ENCODE peak calls at places on chromosomes 11 and 22, in five cellular contexts. D is hepatocyte, P is MM.1S, X is GM23248, H is A549. W is an unnamed sample.

GRCh38 chr22:47221840-47222615 is 459.6 kb downstream of the TBC1D22A start:
- DNase-seq in D (no peak), P (no peak), X (no peak), H (no peak), W (peak; percentile 62)

GRCh38 chr11:106088896-106089295 is 11.4 kb downstream of the AASDHPPT start:
- DNase-seq in X (peak; percentile 17), D (no peak), H (no peak), P (no peak), W (no peak)

GRCh38 chr22:38718414-38718813 is 12.7 kb downstream of the GTPBP1 start:
- DNase-seq in H (peak; percentile 84), D (peak; percentile 86), P (no peak), X (peak; percentile 96), W (peak; percentile 45)

GRCh38 chr11:122267602-122268001 is 151.6 kb upstream of the BLID start:
- DNase-seq in X (peak; percentile 87), H (no peak), P (no peak), D (no peak), W (peak; percentile 21)

GRCh38 chr11:65576232-65576866 is 496 bp downstream of the EHBP1L1 start:
- DNase-seq in D (no peak), P (peak; percentile 19), X (peak; percentile 41), H (no peak), W (no peak)

GRCh38 chr22:31083377-31083768 is 2.3 kb downstream of the SMTN start:
- DNase-seq in P (no peak), D (no peak), X (no peak), H (no peak), W (peak; percentile 7)

GRCh38 chr11:61004037-61004641 is 32.7 kb downstream of the CD6 start:
- DNase-seq in D (peak; percentile 36), H (no peak), X (no peak), P (no peak), W (no peak)

GRCh38 chr11:14376920-14377319 is 17.9 kb upstream of the RRAS2 start:
- DNase-seq in D (peak; percentile 21), P (no peak), X (no peak), H (no peak), W (no peak)

GRCh38 chr11:11218287-11218986 is 134.6 kb downstream of the CSNK2A3 start:
- DNase-seq in X (no peak), D (peak; percentile 31), P (peak; percentile 68), H (no peak), W (no peak)

GRCh38 chr11:33997473-33998347 is 53.8 kb upstream of the CAPRIN1 start:
- DNase-seq in D (no peak), H (no peak), P (no peak), X (peak; percentile 12), W (peak; percentile 33)

GRCh38 chr22:46673677-46674236 is 53.6 kb downstream of the GRAMD4 start:
- DNase-seq in D (no peak), P (no peak), X (no peak), H (no peak), W (no peak)

GRCh38 chr11:93082900-93083299 is 113.4 kb downstream of the MTNR1B start:
- DNase-seq in H (no peak), P (no peak), X (no peak), D (no peak), W (no peak)

GRCh38 chr11:126538071-126538470 is 182.6 kb downstream of the ST3GAL4 start:
- DNase-seq in D (no peak), X (no peak), H (no peak), P (no peak), W (no peak)

GRCh38 chr11:22192289-22192641 is 620 bp upstream of the ANO5 start:
- DNase-seq in H (peak; percentile 66), D (peak; percentile 52), X (no peak), P (peak; percentile 14), W (peak; percentile 52)

GRCh38 chr11:12845739-12846358 is 163.3 kb upstream of the RASSF10 start:
- DNase-seq in X (peak; percentile 69), P (peak; percentile 48), H (no peak), D (peak; percentile 78), W (peak; percentile 70)

GRCh38 chr22:23518381-23519187 is 61.5 kb downstream of the IGLL1 start:
- DNase-seq in H (no peak), D (no peak), P (no peak), X (no peak), W (peak; percentile 61)

GRCh38 chr11:15923169-15923568 is 433.2 kb downstream of the SOX6 start:
- DNase-seq in P (no peak), D (no peak), H (no peak), X (no peak), W (peak; percentile 44)

GRCh38 chr11:63917685-63918523 is 940 bp upstream of the RCOR2 start:
- DNase-seq in D (peak; percentile 61), X (peak; percentile 55), P (peak; percentile 13), H (peak; percentile 62), W (peak; percentile 92)

GRCh38 chr11:69293819-69294505 is at the start of gene MYEOV:
- DNase-seq in D (no peak), P (peak; percentile 87), H (peak; percentile 93), X (peak; percentile 61), W (peak; percentile 78)

GRCh38 chr11:20355221-20356219 is 8.0 kb upstream of the HTATIP2 start:
- DNase-seq in D (peak; percentile 72), X (peak; percentile 72), H (peak; percentile 52), P (peak; percentile 55), W (peak; percentile 56)

GRCh38 chr22:30591191-30591587 is 521 bp downstream of the PES1 start:
- DNase-seq in D (peak; percentile 21), P (peak; percentile 10), X (peak; percentile 82), H (no peak), W (no peak)

GRCh38 chr22:50713008-50713385 is 25.0 kb upstream of the ACR start:
- DNase-seq in P (no peak), X (no peak), D (no peak), H (no peak), W (no peak)

GRCh38 chr22:50714631-50715179 is 23.3 kb upstream of the ACR start:
- DNase-seq in P (no peak), D (no peak), H (no peak), X (no peak), W (no peak)

GRCh38 chr22:50713571-50714056 is 24.4 kb upstream of the ACR start:
- DNase-seq in H (no peak), D (no peak), P (no peak), X (no peak), W (no peak)

GRCh38 chr22:50715250-50715649 is 22.8 kb upstream of the ACR start:
- DNase-seq in X (no peak), D (no peak), H (no peak), P (no peak), W (no peak)

GRCh38 chr22:50714150-50714549 is 23.9 kb upstream of the ACR start:
- DNase-seq in X (no peak), P (no peak), D (no peak), H (no peak), W (no peak)
- H3K4me2 ChIP-seq in X (no peak overlapping the region), P (no peak overlapping the region), D (no peak overlapping the region), H (no peak overlapping the region), W (no peak overlapping the region)

GRCh38 chr11:637333-637592 is 194 bp downstream of the DRD4 start:
- DNase-seq in P (no peak), D (no peak), H (no peak), X (no peak), W (peak; percentile 65)

GRCh38 chr11:639324-639977 is 2.4 kb downstream of the DRD4 start:
- DNase-seq in H (no peak), P (no peak), X (peak; percentile 53), D (peak; percentile 38), W (peak; percentile 59)

GRCh38 chr11:637593-638507 is 781 bp downstream of the DRD4 start:
- DNase-seq in D (peak; percentile 20), X (no peak), H (no peak), P (no peak), W (peak; percentile 73)

GRCh38 chr11:640021-640706 is 3.1 kb downstream of the DRD4 start:
- DNase-seq in D (peak; percentile 8), P (no peak), H (no peak), X (no peak), W (peak; percentile 40)

DNA sequence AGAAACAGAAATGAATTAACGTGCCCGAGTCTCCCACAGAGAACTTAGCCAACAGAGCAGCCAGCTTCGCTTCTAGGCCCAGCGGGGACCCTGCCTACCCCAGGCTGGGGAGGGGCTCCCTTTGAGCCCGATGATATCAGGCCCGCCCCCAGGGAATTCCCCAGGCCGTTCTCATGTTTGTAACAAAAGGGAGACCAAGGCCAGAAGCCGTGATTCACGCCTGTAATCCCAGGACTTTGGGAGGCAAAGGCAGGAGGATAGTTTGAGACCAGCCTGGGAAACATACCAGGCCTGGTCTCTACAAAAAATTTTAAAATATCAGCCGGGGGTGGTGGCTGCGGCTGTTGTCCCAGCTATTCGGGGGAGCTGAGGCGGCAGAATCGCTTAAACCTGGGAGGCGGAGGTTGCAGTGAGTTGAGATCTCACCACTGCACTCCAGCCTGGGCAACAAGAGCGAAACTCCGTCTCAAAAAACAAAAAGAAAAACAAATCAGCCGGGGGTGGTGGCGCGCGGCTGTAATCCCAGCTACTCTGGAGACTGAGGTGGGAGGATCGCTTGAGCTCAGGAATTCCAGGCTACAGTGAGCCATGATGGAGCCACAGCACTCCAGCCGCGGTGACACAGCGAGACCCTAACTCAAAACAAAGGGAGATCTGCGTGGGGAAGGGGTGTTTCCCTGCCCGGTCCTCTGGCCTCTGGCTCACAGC is 1.7 kb downstream of the DRD4 start:
- DNase-seq in D (peak; percentile 38), H (no peak), P (no peak), X (peak; percentile 39), W (peak; percentile 30)
- H3K4me2 ChIP-seq in D (peak overlapping the region; percentile 82), H (no peak overlapping the region), P (no peak overlapping the region), X (no peak overlapping the region), W (no peak overlapping the region)

DNA sequence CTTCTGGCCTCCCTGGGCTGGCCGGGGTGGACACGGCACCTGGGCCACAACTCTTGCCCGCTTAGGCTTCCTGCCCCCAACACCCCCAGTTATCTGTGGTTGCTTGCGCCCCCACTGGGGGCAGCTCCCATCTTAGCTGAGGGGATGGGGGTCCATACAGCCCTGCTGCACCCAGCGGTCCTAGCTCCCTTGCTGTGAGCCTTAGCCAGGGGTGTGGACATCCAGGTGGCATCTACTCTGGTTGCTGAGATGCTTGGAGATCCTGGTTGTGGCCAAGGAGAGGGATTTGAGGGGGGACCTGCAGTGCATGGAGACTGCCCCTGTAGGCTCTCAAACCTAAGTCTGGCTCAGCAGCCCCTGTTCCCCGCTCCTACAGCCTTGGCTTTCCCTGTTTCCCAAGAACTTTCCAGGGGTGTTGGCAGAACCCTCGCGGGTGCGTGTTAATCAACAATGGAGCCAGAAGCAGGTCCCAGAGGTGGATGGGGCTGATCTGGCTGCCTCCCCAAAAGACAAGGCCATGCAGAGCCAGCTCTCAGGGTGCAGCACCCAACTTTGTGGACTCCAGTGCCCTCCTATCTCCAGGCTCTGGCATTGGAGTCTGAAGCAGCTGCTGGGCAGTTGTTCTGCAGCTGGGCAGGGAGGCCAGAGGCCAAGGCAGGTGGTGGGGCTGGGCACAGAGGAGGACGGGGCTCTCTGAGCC is 3.3 kb downstream of the KCNQ1 start:
- DNase-seq in X (no peak), H (no peak), P (no peak), D (no peak), W (peak; percentile 20)
- H3K4me2 ChIP-seq in X (no peak overlapping the region), H (no peak overlapping the region), P (no peak overlapping the region), D (no peak overlapping the region), W (no peak overlapping the region)

GRCh38 chr11:111417011-111417765 is 38.1 kb upstream of the POU2AF1 start:
- DNase-seq in P (peak; percentile 84), D (no peak), X (no peak), H (no peak), W (no peak)
- H3K4me2 ChIP-seq in P (peak overlapping the region; percentile 60), D (no peak overlapping the region), X (no peak overlapping the region), H (no peak overlapping the region), W (no peak overlapping the region)

GRCh38 chr22:19614546-19614884 is 90.3 kb upstream of the CLDN5 start:
- DNase-seq in H (no peak), P (no peak), X (no peak), D (no peak), W (no peak)
- H3K4me2 ChIP-seq in H (no peak overlapping the region), P (no peak overlapping the region), X (no peak overlapping the region), D (no peak overlapping the region), W (no peak overlapping the region)

GRCh38 chr11:9760180-9760550 is 96.3 kb downstream of the SWAP70 start:
- DNase-seq in H (no peak), D (peak; percentile 43), X (peak; percentile 97), P (no peak), W (no peak)
- H3K4me2 ChIP-seq in H (peak overlapping the region; percentile 99), D (no peak overlapping the region), X (peak overlapping the region; percentile 65), P (no peak overlapping the region), W (peak overlapping the region; percentile 43)